ENCODE peak calls at places on chromosomes 5 and 9, in seven cellular contexts. One of them, this sample, is unnamed.

GRCh38 chr5:9627541-9627940 is 2.6 kb downstream of the TAS2R1 start:
- DNase-seq in IMR-90: no peak
- DNase-seq in head of caudate nucleus: peak; percentile 35
- DNase-seq in Caki2: no peak
- DNase-seq in coronary artery: no peak
- DNase-seq in EL: no peak
- DNase-seq in SW 1271: no peak
- DNase-seq in this sample: no peak

GRCh38 chr9:108746864-108747263 is 108.9 kb downstream of the ACTL7B start:
- DNase-seq in IMR-90: no peak
- DNase-seq in head of caudate nucleus: no peak
- DNase-seq in Caki2: peak; percentile 41
- DNase-seq in coronary artery: no peak
- DNase-seq in EL: peak; percentile 50
- DNase-seq in SW 1271: no peak
- DNase-seq in this sample: peak; percentile 66

GRCh38 chr9:127854169-127854833 is at the start of gene ENG:
- DNase-seq in IMR-90: peak; percentile 59
- DNase-seq in head of caudate nucleus: no peak
- DNase-seq in Caki2: peak; percentile 29
- DNase-seq in coronary artery: no peak
- DNase-seq in EL: peak; percentile 87
- DNase-seq in SW 1271: peak; percentile 25
- DNase-seq in this sample: peak; percentile 60

GRCh38 chr9:68704804-68705635 is at the start of gene PIP5K1B:
- DNase-seq in IMR-90: peak; percentile 29
- DNase-seq in head of caudate nucleus: peak; percentile 41
- DNase-seq in Caki2: peak; percentile 64
- DNase-seq in coronary artery: peak; percentile 79
- DNase-seq in EL: peak; percentile 47
- DNase-seq in SW 1271: no peak
- DNase-seq in this sample: peak; percentile 22

GRCh38 chr9:136140966-136141365 is 22.3 kb upstream of the TMEM250 start:
- DNase-seq in IMR-90: peak; percentile 3
- DNase-seq in head of caudate nucleus: no peak
- DNase-seq in Caki2: no peak
- DNase-seq in coronary artery: no peak
- DNase-seq in EL: no peak
- DNase-seq in SW 1271: no peak
- DNase-seq in this sample: peak; percentile 67

GRCh38 chr5:140605879-140606278 is 27.1 kb downstream of the CD14 start:
- DNase-seq in IMR-90: no peak
- DNase-seq in head of caudate nucleus: no peak
- DNase-seq in Caki2: no peak
- DNase-seq in coronary artery: no peak
- DNase-seq in EL: no peak
- DNase-seq in SW 1271: no peak
- DNase-seq in this sample: peak; percentile 53

GRCh38 chr5:138752341-138752950 is 779 bp upstream of the CTNNA1 start:
- DNase-seq in IMR-90: no peak
- DNase-seq in head of caudate nucleus: no peak
- DNase-seq in Caki2: no peak
- DNase-seq in coronary artery: no peak
- DNase-seq in EL: peak; percentile 58
- DNase-seq in SW 1271: no peak
- DNase-seq in this sample: peak; percentile 35

GRCh38 chr5:90518666-90519065 is 10.7 kb downstream of the LYSMD3 start:
- DNase-seq in IMR-90: peak; percentile 15
- DNase-seq in head of caudate nucleus: no peak
- DNase-seq in Caki2: peak; percentile 4
- DNase-seq in coronary artery: no peak
- DNase-seq in EL: peak; percentile 61
- DNase-seq in SW 1271: no peak
- DNase-seq in this sample: peak; percentile 8

GRCh38 chr9:121362813-121363585 is 7.1 kb downstream of the STOM start:
- DNase-seq in IMR-90: peak; percentile 52
- DNase-seq in head of caudate nucleus: no peak
- DNase-seq in Caki2: peak; percentile 79
- DNase-seq in coronary artery: no peak
- DNase-seq in EL: peak; percentile 93
- DNase-seq in SW 1271: no peak
- DNase-seq in this sample: peak; percentile 84